ENCODE peak calls at places on chromosomes 6 and 20, in seven cellular contexts. G is K562, V is A549, Q is GM12878, B is SK-N-SH, M is HepG2, T is H1. P is an unnamed sample.

GRCh38 chr6:12261502-12261901 is 28.7 kb upstream of the EDN1 start:
- DNase-seq in G (no peak), V (no peak), Q (peak; percentile 26), B (no peak), M (no peak), T (no peak), P (no peak)

GRCh38 chr6:106107043-106107613 is 21.0 kb downstream of the PRDM1 start:
- DNase-seq in G (no peak), V (no peak), Q (no peak), B (no peak), M (no peak), T (no peak), P (no peak)

GRCh38 chr6:169141706-169142705 is 111.6 kb downstream of the THBS2 start:
- DNase-seq in G (no peak), V (no peak), Q (no peak), B (no peak), M (no peak), T (no peak), P (no peak)

GRCh38 chr6:142071981-142072380 is 60.7 kb upstream of the GJE1 start:
- DNase-seq in G (no peak), V (no peak), Q (no peak), B (no peak), M (peak; percentile 73), T (no peak), P (peak; percentile 46)

GRCh38 chr6:7697820-7698623 is 27.9 kb upstream of the BMP6 start:
- DNase-seq in G (no peak), V (peak; percentile 37), Q (no peak), B (no peak), M (peak; percentile 84), T (no peak), P (no peak)

GRCh38 chr6:166639921-166640320 is 12.9 kb upstream of the RPS6KA2 start:
- DNase-seq in G (no peak), V (no peak), Q (no peak), B (no peak), M (no peak), T (no peak), P (no peak)

GRCh38 chr6:167796668-167797031 is 30.1 kb upstream of the AFDN start:
- DNase-seq in G (no peak), V (no peak), Q (no peak), B (no peak), M (no peak), T (no peak), P (no peak)

GRCh38 chr6:3610206-3610605 is 141.3 kb downstream of the PXDC1 start:
- DNase-seq in G (no peak), V (no peak), Q (no peak), B (no peak), M (no peak), T (no peak), P (no peak)

GRCh38 chr6:160393966-160394653 is 45.9 kb downstream of the SLC22A3 start:
- DNase-seq in G (peak; percentile 23), V (peak; percentile 69), Q (no peak), B (no peak), M (peak; percentile 90), T (no peak), P (peak; percentile 20)

GRCh38 chr6:148455225-148455624 is 112.6 kb downstream of the SASH1 start:
- DNase-seq in G (no peak), V (no peak), Q (no peak), B (no peak), M (no peak), T (no peak), P (no peak)

GRCh38 chr20:41365785-41366545 is 653 bp downstream of the EMILIN3 start:
- DNase-seq in G (no peak), V (no peak), Q (no peak), B (peak; percentile 78), M (no peak), T (no peak), P (peak; percentile 44)

GRCh38 chr6:36688534-36689075 is 9.0 kb upstream of the RAB44 start:
- DNase-seq in G (no peak), V (no peak), Q (no peak), B (no peak), M (no peak), T (no peak), P (no peak)

GRCh38 chr6:168092541-168092940 is 13.5 kb upstream of the FRMD1 start:
- DNase-seq in G (no peak), V (no peak), Q (no peak), B (no peak), M (no peak), T (no peak), P (no peak)

GRCh38 chr6:116557863-116558262 is 4.3 kb downstream of the CALHM4 start:
- DNase-seq in G (no peak), V (peak; percentile 43), Q (no peak), B (no peak), M (peak; percentile 22), T (no peak), P (no peak)

GRCh38 chr6:148240463-148240845 is 102.2 kb upstream of the SASH1 start:
- DNase-seq in G (no peak), V (no peak), Q (no peak), B (peak; percentile 1), M (no peak), T (no peak), P (no peak)

GRCh38 chr6:17457956-17458355 is 64.6 kb downstream of the CAP2 start:
- DNase-seq in G (no peak), V (no peak), Q (no peak), B (no peak), M (no peak), T (no peak), P (no peak)

GRCh38 chr6:17457405-17457804 is 64.0 kb downstream of the CAP2 start:
- DNase-seq in G (no peak), V (no peak), Q (no peak), B (no peak), M (no peak), T (no peak), P (no peak)

GRCh38 chr6:17455919-17456318 is 62.5 kb downstream of the CAP2 start:
- DNase-seq in G (no peak), V (no peak), Q (no peak), B (no peak), M (no peak), T (no peak), P (no peak)

GRCh38 chr6:17456711-17457110 is 63.3 kb downstream of the CAP2 start:
- DNase-seq in G (no peak), V (no peak), Q (no peak), B (no peak), M (no peak), T (no peak), P (no peak)

GRCh38 chr6:17454316-17455005 is 61.1 kb downstream of the CAP2 start:
- DNase-seq in G (no peak), V (no peak), Q (no peak), B (no peak), M (no peak), T (no peak), P (no peak)
- TF ChIP-seq MAX in G (no peak), V (no peak), Q (no peak), B (no peak), M (no peak), T (no peak), P (no peak)

GRCh38 chr20:4011226-4011975 is 4.0 kb downstream of the RNF24 start:
- DNase-seq in G (no peak), V (no peak), Q (no peak), B (no peak), M (no peak), T (no peak), P (no peak)
- TF ChIP-seq USF2 in G (no peak), V (no peak), Q (no peak), B (no peak), M (no peak), T (no peak), P (no peak)

GRCh38 chr20:57647933-57648785 is 27.9 kb upstream of the ZBP1 start:
- DNase-seq in G (no peak), V (peak; percentile 0), Q (no peak), B (peak; percentile 9), M (no peak), T (no peak), P (no peak)
- TF ChIP-seq MAX in G (no peak), V (no peak), Q (no peak), B (no peak), M (no peak), T (no peak), P (no peak)

DNA sequence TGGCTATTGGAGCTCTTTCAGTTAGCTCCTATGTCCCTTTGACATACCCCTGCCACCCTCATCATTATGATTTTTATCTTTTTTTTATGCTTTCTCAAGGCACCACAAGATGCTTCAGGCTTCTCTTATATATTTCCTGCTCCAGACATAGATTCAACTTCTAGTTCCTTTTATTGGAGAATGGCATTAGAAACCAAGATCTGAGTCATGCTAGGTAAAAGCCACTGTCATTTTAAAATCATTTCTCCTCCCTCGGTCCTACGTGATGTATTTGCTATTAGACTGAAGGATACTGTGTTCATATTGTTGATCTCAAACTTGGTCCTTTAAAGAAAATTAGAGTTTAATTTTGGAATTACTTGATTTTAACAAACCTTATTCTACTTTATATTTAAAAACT is 8.3 kb downstream of the TENT5A start:
- DNase-seq in G (no peak), V (no peak), Q (no peak), B (no peak), M (no peak), T (no peak), P (no peak)
- TF ChIP-seq USF2 in G (no peak), V (no peak), Q (no peak), B (no peak), M (no peak), T (no peak), P (no peak)

GRCh38 chr20:8414611-8415274 is 282.7 kb downstream of the PLCB1 start:
- DNase-seq in G (no peak), V (no peak), Q (peak; percentile 61), B (no peak), M (peak; percentile 81), T (no peak), P (no peak)
- TF ChIP-seq MAX in G (no peak), V (no peak), Q (no peak), B (peak; percentile 14), M (no peak), T (no peak), P (no peak)

GRCh38 chr20:51910202-51911050 is 108.1 kb upstream of the SALL4 start:
- DNase-seq in G (no peak), V (peak; percentile 71), Q (no peak), B (peak; percentile 36), M (no peak), T (no peak), P (no peak)

GRCh38 chr20:51914758-51915157 is 112.4 kb upstream of the SALL4 start:
- DNase-seq in G (no peak), V (no peak), Q (no peak), B (peak; percentile 78), M (no peak), T (no peak), P (no peak)

GRCh38 chr20:51917886-51918545 is 115.7 kb upstream of the SALL4 start:
- DNase-seq in G (no peak), V (no peak), Q (no peak), B (no peak), M (no peak), T (no peak), P (no peak)

GRCh38 chr20:51918561-51918960 is 116.2 kb upstream of the SALL4 start:
- DNase-seq in G (no peak), V (no peak), Q (no peak), B (no peak), M (no peak), T (no peak), P (no peak)

DNA sequence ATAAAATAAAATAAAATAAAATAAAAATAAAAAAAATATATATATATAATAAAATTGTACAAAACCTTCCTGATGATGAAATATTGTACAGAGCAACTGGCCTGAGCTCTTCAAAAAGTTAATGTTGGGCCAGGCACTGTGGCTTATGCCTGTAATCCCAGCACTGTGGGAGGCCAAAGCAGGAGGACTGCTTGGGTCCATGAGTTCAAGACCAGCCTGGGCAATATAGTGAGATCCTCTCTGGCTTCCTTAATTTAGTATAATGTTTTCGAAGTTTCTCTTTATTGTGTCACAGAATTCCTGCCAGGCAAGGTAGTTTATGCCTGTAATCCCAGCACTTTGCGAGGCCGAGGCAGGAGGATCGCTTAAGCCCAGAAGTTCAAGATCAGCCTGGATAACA is 113.9 kb upstream of the SALL4 start:
- DNase-seq in G (no peak), V (no peak), Q (no peak), B (no peak), M (no peak), T (no peak), P (no peak)
- TF ChIP-seq USF2 in G (no peak), V (no peak), Q (no peak), B (no peak), M (no peak), T (no peak), P (no peak)

P was measured in WTC11.